ENCODE peak calls at places on chromosomes 3 and 15, in nine cellular contexts. One of them, this sample, is unnamed.
A peak's percentile ranks its signal among the peaks of the same experiment; 100 is the strongest.

GRCh38 chr3:79516795-79517194 is 251.0 kb downstream of the ROBO1 start:
- DNase-seq in HCEC 1CT: no peak
- DNase-seq in stimulated activated naive CD4-positive, alpha-beta T cell treated with Interleukin-2 at 50 U/mL for 16 hours: no peak
- DNase-seq in cardiac fibroblast: no peak
- DNase-seq in H54: no peak
- DNase-seq in dermis microvascular lymphatic vessel endothelial cell: no peak
- DNase-seq in astrocyte: peak; percentile 32
- DNase-seq in T-helper 1 cell: no peak
- DNase-seq in H4: no peak
- DNase-seq in this sample: no peak

GRCh38 chr15:38010390-38010789 is 76.0 kb downstream of the TMCO5A start:
- DNase-seq in HCEC 1CT: no peak
- DNase-seq in stimulated activated naive CD4-positive, alpha-beta T cell treated with Interleukin-2 at 50 U/mL for 16 hours: no peak
- DNase-seq in cardiac fibroblast: no peak
- DNase-seq in H54: no peak
- DNase-seq in dermis microvascular lymphatic vessel endothelial cell: no peak
- DNase-seq in astrocyte: peak; percentile 18
- DNase-seq in T-helper 1 cell: no peak
- DNase-seq in H4: peak; percentile 23
- DNase-seq in this sample: no peak

GRCh38 chr15:27843146-27843545 is 256.0 kb downstream of the OCA2 start:
- DNase-seq in HCEC 1CT: no peak
- DNase-seq in stimulated activated naive CD4-positive, alpha-beta T cell treated with Interleukin-2 at 50 U/mL for 16 hours: no peak
- DNase-seq in cardiac fibroblast: no peak
- DNase-seq in H54: no peak
- DNase-seq in dermis microvascular lymphatic vessel endothelial cell: no peak
- DNase-seq in astrocyte: no peak
- DNase-seq in T-helper 1 cell: no peak
- DNase-seq in H4: no peak
- DNase-seq in this sample: no peak

GRCh38 chr3:190326930-190327329 is 4.7 kb upstream of the CLDN1 start:
- DNase-seq in HCEC 1CT: peak; percentile 3
- DNase-seq in stimulated activated naive CD4-positive, alpha-beta T cell treated with Interleukin-2 at 50 U/mL for 16 hours: no peak
- DNase-seq in cardiac fibroblast: peak; percentile 73
- DNase-seq in H54: no peak
- DNase-seq in dermis microvascular lymphatic vessel endothelial cell: no peak
- DNase-seq in astrocyte: peak; percentile 91
- DNase-seq in T-helper 1 cell: no peak
- DNase-seq in H4: no peak
- DNase-seq in this sample: no peak

GRCh38 chr3:127413318-127413673 is 125.5 kb upstream of the PRR20G start:
- DNase-seq in HCEC 1CT: no peak
- DNase-seq in stimulated activated naive CD4-positive, alpha-beta T cell treated with Interleukin-2 at 50 U/mL for 16 hours: no peak
- DNase-seq in cardiac fibroblast: no peak
- DNase-seq in H54: no peak
- DNase-seq in dermis microvascular lymphatic vessel endothelial cell: no peak
- DNase-seq in astrocyte: no peak
- DNase-seq in T-helper 1 cell: no peak
- DNase-seq in H4: no peak
- DNase-seq in this sample: no peak

GRCh38 chr15:67267951-67268941 is 13.7 kb downstream of the IQCH start:
- DNase-seq in HCEC 1CT: no peak
- DNase-seq in stimulated activated naive CD4-positive, alpha-beta T cell treated with Interleukin-2 at 50 U/mL for 16 hours: no peak
- DNase-seq in cardiac fibroblast: no peak
- DNase-seq in H54: no peak
- DNase-seq in dermis microvascular lymphatic vessel endothelial cell: no peak
- DNase-seq in astrocyte: no peak
- DNase-seq in T-helper 1 cell: no peak
- DNase-seq in H4: no peak
- DNase-seq in this sample: no peak

GRCh38 chr15:51240066-51240465 is 98.3 kb downstream of the CYP19A1 start:
- DNase-seq in HCEC 1CT: no peak
- DNase-seq in stimulated activated naive CD4-positive, alpha-beta T cell treated with Interleukin-2 at 50 U/mL for 16 hours: no peak
- DNase-seq in cardiac fibroblast: no peak
- DNase-seq in H54: no peak
- DNase-seq in dermis microvascular lymphatic vessel endothelial cell: no peak
- DNase-seq in astrocyte: no peak
- DNase-seq in T-helper 1 cell: no peak
- DNase-seq in H4: peak; percentile 24
- DNase-seq in this sample: no peak

GRCh38 chr3:144011251-144011799 is 39.7 kb downstream of the DIPK2A start:
- DNase-seq in HCEC 1CT: peak; percentile 20
- DNase-seq in stimulated activated naive CD4-positive, alpha-beta T cell treated with Interleukin-2 at 50 U/mL for 16 hours: no peak
- DNase-seq in cardiac fibroblast: no peak
- DNase-seq in H54: no peak
- DNase-seq in dermis microvascular lymphatic vessel endothelial cell: no peak
- DNase-seq in astrocyte: peak; percentile 25
- DNase-seq in T-helper 1 cell: no peak
- DNase-seq in H4: no peak
- DNase-seq in this sample: no peak

GRCh38 chr3:187770224-187770623 is 25.0 kb upstream of the BCL6 start:
- DNase-seq in HCEC 1CT: no peak
- DNase-seq in stimulated activated naive CD4-positive, alpha-beta T cell treated with Interleukin-2 at 50 U/mL for 16 hours: peak; percentile 19
- DNase-seq in cardiac fibroblast: no peak
- DNase-seq in H54: no peak
- DNase-seq in dermis microvascular lymphatic vessel endothelial cell: no peak
- DNase-seq in astrocyte: no peak
- DNase-seq in T-helper 1 cell: peak; percentile 16
- DNase-seq in H4: no peak
- DNase-seq in this sample: no peak

GRCh38 chr3:139457066-139457465 is 19.2 kb downstream of the RBP2 start:
- DNase-seq in HCEC 1CT: no peak
- DNase-seq in stimulated activated naive CD4-positive, alpha-beta T cell treated with Interleukin-2 at 50 U/mL for 16 hours: no peak
- DNase-seq in cardiac fibroblast: no peak
- DNase-seq in H54: no peak
- DNase-seq in dermis microvascular lymphatic vessel endothelial cell: no peak
- DNase-seq in astrocyte: no peak
- DNase-seq in T-helper 1 cell: no peak
- DNase-seq in H4: no peak
- DNase-seq in this sample: no peak

GRCh38 chr15:65957451-65957850 is 88.2 kb downstream of the RAB11A start:
- DNase-seq in HCEC 1CT: no peak
- DNase-seq in stimulated activated naive CD4-positive, alpha-beta T cell treated with Interleukin-2 at 50 U/mL for 16 hours: no peak
- DNase-seq in cardiac fibroblast: no peak
- DNase-seq in H54: no peak
- DNase-seq in dermis microvascular lymphatic vessel endothelial cell: no peak
- DNase-seq in astrocyte: no peak
- DNase-seq in T-helper 1 cell: no peak
- DNase-seq in H4: no peak
- DNase-seq in this sample: no peak

GRCh38 chr3:68057637-68058320 is 403.4 kb upstream of the SUCLG2 start:
- DNase-seq in HCEC 1CT: no peak
- DNase-seq in stimulated activated naive CD4-positive, alpha-beta T cell treated with Interleukin-2 at 50 U/mL for 16 hours: peak; percentile 46
- DNase-seq in cardiac fibroblast: no peak
- DNase-seq in H54: no peak
- DNase-seq in dermis microvascular lymphatic vessel endothelial cell: no peak
- DNase-seq in astrocyte: no peak
- DNase-seq in T-helper 1 cell: peak; percentile 65
- DNase-seq in H4: no peak
- DNase-seq in this sample: no peak

GRCh38 chr15:78204351-78205309 is 29.7 kb downstream of the ACSBG1 start:
- DNase-seq in HCEC 1CT: no peak
- DNase-seq in stimulated activated naive CD4-positive, alpha-beta T cell treated with Interleukin-2 at 50 U/mL for 16 hours: no peak
- DNase-seq in cardiac fibroblast: peak; percentile 51
- DNase-seq in H54: no peak
- DNase-seq in dermis microvascular lymphatic vessel endothelial cell: no peak
- DNase-seq in astrocyte: no peak
- DNase-seq in T-helper 1 cell: no peak
- DNase-seq in H4: no peak
- DNase-seq in this sample: no peak

GRCh38 chr15:67520276-67520975 is 505 bp upstream of the C15orf61 start:
- DNase-seq in HCEC 1CT: no peak
- DNase-seq in stimulated activated naive CD4-positive, alpha-beta T cell treated with Interleukin-2 at 50 U/mL for 16 hours: no peak
- DNase-seq in cardiac fibroblast: peak; percentile 5
- DNase-seq in H54: no peak
- DNase-seq in dermis microvascular lymphatic vessel endothelial cell: no peak
- DNase-seq in astrocyte: no peak
- DNase-seq in T-helper 1 cell: no peak
- DNase-seq in H4: no peak
- DNase-seq in this sample: no peak